ENCODE peak calls at places on chromosomes 2 and 18, in eight cellular contexts. O is left ventricle myocardium inferior, A is psoas muscle, Y is fibroblast of lung, M is Panc1, V is uterus, H is neural progenitor cell, L is IMR-90. T is an unnamed sample. For H3K4me1, the result is how much of the 10 kb centered on the place peaks cover.

GRCh38 chr18:48875942-48876511 is 74.7 kb downstream of the SMAD7 start:
- DNase-seq in O (no peak), A (no peak), H (peak), L (no peak), M (no peak), Y (peak), V (no peak), T (peak)

GRCh38 chr2:31467426-31467825 is 52.9 kb upstream of the XDH start:
- DNase-seq in Y (no peak), M (no peak), O (no peak), A (no peak), L (no peak), V (no peak), H (peak), T (no peak)

GRCh38 chr2:24809316-24810007 is 16.2 kb downstream of the CENPO start:
- DNase-seq in H (no peak), A (no peak), L (peak), V (no peak), Y (no peak), O (no peak), M (no peak), T (no peak)

GRCh38 chr2:161592713-161593112 is 31.5 kb upstream of the SLC4A10 start:
- DNase-seq in M (no peak), L (no peak), V (no peak), Y (no peak), A (no peak), H (no peak), O (no peak), T (no peak)

GRCh38 chr2:105291981-105292380 is 37.6 kb downstream of the TGFBRAP1 start:
- DNase-seq in V (no peak), H (no peak), O (no peak), A (no peak), M (no peak), Y (peak), L (peak), T (no peak)

GRCh38 chr2:45132551-45132950 is 123.3 kb upstream of the SIX2 start:
- DNase-seq in V (no peak), L (no peak), Y (no peak), M (no peak), H (no peak), O (no peak), A (no peak), T (no peak)

GRCh38 chr2:98771771-98772521 is 41.0 kb upstream of the MGAT4A start:
- DNase-seq in Y (peak), L (no peak), O (no peak), H (no peak), M (no peak), A (no peak), V (no peak), T (no peak)

GRCh38 chr2:241052677-241053360 is 49.3 kb downstream of the MTERF4 start:
- DNase-seq in M (no peak), A (peak), H (no peak), Y (no peak), L (no peak), O (no peak), V (no peak), T (no peak)

GRCh38 chr2:8472545-8473361 is 209.1 kb upstream of the ID2 start:
- DNase-seq in M (no peak), A (no peak), Y (no peak), O (no peak), H (no peak), L (no peak), V (no peak), T (no peak)

GRCh38 chr18:79846936-79847557 is 49.3 kb downstream of the KCNG2 start:
- DNase-seq in L (no peak), O (no peak), H (no peak), Y (no peak), M (no peak), V (no peak), A (no peak), T (no peak)

GRCh38 chr18:36124841-36125240 is 4.3 kb downstream of the SLC39A6 start:
- DNase-seq in V (no peak), Y (no peak), L (no peak), M (no peak), A (no peak), O (no peak), H (no peak), T (no peak)

GRCh38 chr2:120823551-120823950 is 87.9 kb downstream of the GLI2 start:
- DNase-seq in H (no peak), A (no peak), Y (no peak), O (no peak), M (no peak), V (no peak), L (no peak), T (no peak)

DNA sequence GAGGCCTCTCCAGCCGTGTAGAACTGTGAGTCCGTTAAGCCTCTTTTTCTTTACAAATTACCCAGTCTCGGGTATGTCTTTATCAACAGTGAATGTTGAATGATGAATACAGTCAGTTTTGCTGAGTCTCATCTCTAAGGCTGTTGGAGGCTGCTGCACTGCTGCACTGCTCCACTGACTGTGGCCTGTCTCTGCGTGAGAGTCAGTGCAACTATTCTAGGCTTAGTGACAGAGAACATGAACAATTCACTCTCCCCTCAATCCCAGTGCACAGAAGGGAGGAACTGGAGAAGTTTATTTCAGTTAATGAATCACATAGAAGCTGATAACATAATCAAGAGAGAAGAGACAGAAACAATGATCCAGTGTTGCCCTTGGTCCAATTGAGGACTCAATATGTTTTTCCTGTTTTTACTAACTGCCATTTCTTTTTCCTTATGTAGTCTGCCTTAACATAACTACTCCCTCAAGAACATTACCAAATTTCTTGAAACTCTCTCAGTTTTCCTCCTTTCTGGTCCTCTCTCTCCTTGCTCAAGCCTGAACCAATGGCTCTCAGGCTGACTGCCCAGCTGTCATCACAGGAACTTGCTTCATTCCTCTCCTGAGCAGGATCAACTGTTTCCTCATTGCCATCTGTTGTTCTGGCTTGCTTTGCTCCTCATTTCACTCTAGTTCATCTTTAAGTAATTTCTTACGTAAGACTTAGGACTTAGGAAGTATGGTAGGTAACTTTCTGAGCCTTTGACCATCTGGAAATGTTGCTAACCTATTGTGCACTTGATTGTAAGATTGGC is 483.2 kb downstream of the METTL4 start:
- DNase-seq in L (no peak), V (peak), O (peak), H (no peak), Y (no peak), M (no peak), A (peak), T (no peak)
- TF ChIP-seq CTCF in L (no peak), V (no peak), O (no peak), H (no peak), Y (no peak), M (no peak), A (no peak), T (no peak)

GRCh38 chr2:218293715-218294429 is 1.6 kb upstream of the TMBIM1 start:
- DNase-seq in Y (no peak), L (no peak), V (no peak), M (no peak), A (no peak), O (no peak), H (no peak), T (peak)
- H3K4me1 ChIP-seq in Y (under half), L (under half), V (under half), M (under half), A (under half), O (half or more), H (under half), T (under half)

GRCh38 chr18:74456017-74456408 is 1.1 kb downstream of the DIPK1C start:
- DNase-seq in O (no peak), H (no peak), Y (no peak), L (no peak), V (no peak), M (no peak), A (no peak), T (no peak)
- H3K4me3 ChIP-seq in O (peak), H (peak), Y (no peak), L (no peak), V (no peak), M (peak), A (peak), T (no peak)

DNA sequence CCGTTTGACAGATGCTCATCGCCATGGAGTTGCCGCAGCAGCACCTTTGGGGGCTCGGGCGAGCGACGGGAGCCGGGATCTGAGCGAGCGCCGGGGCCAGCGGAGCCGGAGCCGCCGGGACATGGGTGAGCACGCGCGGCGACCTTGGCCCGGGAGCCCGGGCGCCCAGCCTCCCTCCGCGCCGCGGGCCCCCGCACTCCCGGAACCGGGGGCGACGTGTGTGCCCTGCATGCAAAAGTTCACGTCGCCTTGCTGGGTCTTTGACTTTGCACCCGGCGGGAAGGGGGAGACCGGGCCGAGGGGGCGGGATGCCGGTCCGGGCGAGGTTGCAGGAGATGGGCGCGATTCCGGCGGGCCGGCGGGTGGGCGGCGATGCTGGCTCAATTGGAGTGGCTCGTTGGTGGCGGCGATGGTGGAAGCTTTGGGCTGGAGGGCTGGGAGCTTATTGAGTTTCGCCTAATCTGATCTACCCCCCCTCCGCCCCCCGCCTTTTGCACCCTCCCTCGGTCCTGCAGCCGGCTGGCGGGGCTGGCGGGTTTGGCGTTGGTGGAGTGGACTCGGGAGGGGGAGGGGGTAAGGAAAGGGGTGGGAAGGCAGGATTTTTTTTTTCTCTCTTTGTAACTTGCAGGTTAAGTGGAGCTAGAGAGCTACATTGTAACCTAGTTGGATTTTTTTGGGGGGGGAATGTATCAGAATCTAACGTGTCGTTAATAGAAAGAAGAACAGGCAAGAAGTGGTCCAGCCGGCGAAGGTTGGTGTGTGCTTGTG is at the start of gene SETBP1:
- DNase-seq in V (peak), H (peak), M (no peak), Y (peak), L (peak), O (peak), A (peak), T (peak)
- TF ChIP-seq CTCF in V (no peak), H (no peak), M (no peak), Y (no peak), L (no peak), O (no peak), A (no peak), T (no peak)

T was measured in mucosa of descending colon.